ENCODE peak calls at places on chromosome 4, in seven cellular contexts. One of them, this sample, is unnamed.

GRCh38 chr4:5890063-5890727 is 2.7 kb downstream of the CRMP1 start:
- DNase-seq in Peyer's patch: no peak
- DNase-seq in gastrocnemius medialis: no peak
- DNase-seq in uterus: no peak
- DNase-seq in A549: peak
- DNase-seq in GM12878: no peak
- DNase-seq in HCT116: no peak
- DNase-seq in this sample: no peak

GRCh38 chr4:189001283-189001970 is 862.2 kb downstream of the TRIML1 start:
- DNase-seq in Peyer's patch: no peak
- DNase-seq in gastrocnemius medialis: no peak
- DNase-seq in uterus: no peak
- DNase-seq in A549: no peak
- DNase-seq in GM12878: no peak
- DNase-seq in HCT116: no peak
- DNase-seq in this sample: no peak

GRCh38 chr4:52038109-52038912 is at the start of gene SGCB:
- DNase-seq in Peyer's patch: peak
- DNase-seq in gastrocnemius medialis: peak
- DNase-seq in uterus: peak
- DNase-seq in A549: peak
- DNase-seq in GM12878: no peak
- DNase-seq in HCT116: no peak
- DNase-seq in this sample: peak

GRCh38 chr4:78432896-78433295 is 118.7 kb upstream of the ANXA3 start:
- DNase-seq in Peyer's patch: no peak
- DNase-seq in gastrocnemius medialis: no peak
- DNase-seq in uterus: no peak
- DNase-seq in A549: peak
- DNase-seq in GM12878: no peak
- DNase-seq in HCT116: no peak
- DNase-seq in this sample: no peak

GRCh38 chr4:126991965-126992364 is 640.8 kb upstream of the INTU start:
- DNase-seq in Peyer's patch: no peak
- DNase-seq in gastrocnemius medialis: no peak
- DNase-seq in uterus: no peak
- DNase-seq in A549: no peak
- DNase-seq in GM12878: no peak
- DNase-seq in HCT116: no peak
- DNase-seq in this sample: no peak

GRCh38 chr4:130808492-130808891 is 1712.5 kb downstream of the C4orf33 start:
- DNase-seq in Peyer's patch: no peak
- DNase-seq in gastrocnemius medialis: no peak
- DNase-seq in uterus: no peak
- DNase-seq in A549: peak
- DNase-seq in GM12878: no peak
- DNase-seq in HCT116: peak
- DNase-seq in this sample: no peak

GRCh38 chr4:76156635-76157034 is 8.4 kb upstream of the NUP54 start:
- DNase-seq in Peyer's patch: no peak
- DNase-seq in gastrocnemius medialis: no peak
- DNase-seq in uterus: no peak
- DNase-seq in A549: no peak
- DNase-seq in GM12878: no peak
- DNase-seq in HCT116: no peak
- DNase-seq in this sample: peak

GRCh38 chr4:6271701-6272465 is 2.2 kb downstream of the WFS1 start:
- DNase-seq in Peyer's patch: no peak
- DNase-seq in gastrocnemius medialis: peak
- DNase-seq in uterus: no peak
- DNase-seq in A549: no peak
- DNase-seq in GM12878: no peak
- DNase-seq in HCT116: no peak
- DNase-seq in this sample: no peak

GRCh38 chr4:138111462-138112000 is 130.6 kb downstream of the SLC7A11 start:
- DNase-seq in Peyer's patch: no peak
- DNase-seq in gastrocnemius medialis: no peak
- DNase-seq in uterus: no peak
- DNase-seq in A549: no peak
- DNase-seq in GM12878: no peak
- DNase-seq in HCT116: peak
- DNase-seq in this sample: no peak

GRCh38 chr4:37763164-37763444 is 63.4 kb upstream of the PGM2 start:
- DNase-seq in Peyer's patch: no peak
- DNase-seq in gastrocnemius medialis: no peak
- DNase-seq in uterus: no peak
- DNase-seq in A549: no peak
- DNase-seq in GM12878: no peak
- DNase-seq in HCT116: no peak
- DNase-seq in this sample: no peak

GRCh38 chr4:37765741-37766140 is 60.7 kb upstream of the PGM2 start:
- DNase-seq in Peyer's patch: no peak
- DNase-seq in gastrocnemius medialis: no peak
- DNase-seq in uterus: no peak
- DNase-seq in A549: no peak
- DNase-seq in GM12878: peak
- DNase-seq in HCT116: no peak
- DNase-seq in this sample: no peak

GRCh38 chr4:37762294-37763163 is 64.0 kb upstream of the PGM2 start:
- DNase-seq in Peyer's patch: no peak
- DNase-seq in gastrocnemius medialis: no peak
- DNase-seq in uterus: no peak
- DNase-seq in A549: no peak
- DNase-seq in GM12878: no peak
- DNase-seq in HCT116: peak
- DNase-seq in this sample: peak

GRCh38 chr4:37760840-37761239 is 65.6 kb upstream of the PGM2 start:
- DNase-seq in Peyer's patch: no peak
- DNase-seq in gastrocnemius medialis: no peak
- DNase-seq in uterus: peak
- DNase-seq in A549: no peak
- DNase-seq in GM12878: no peak
- DNase-seq in HCT116: no peak
- DNase-seq in this sample: no peak

DNA sequence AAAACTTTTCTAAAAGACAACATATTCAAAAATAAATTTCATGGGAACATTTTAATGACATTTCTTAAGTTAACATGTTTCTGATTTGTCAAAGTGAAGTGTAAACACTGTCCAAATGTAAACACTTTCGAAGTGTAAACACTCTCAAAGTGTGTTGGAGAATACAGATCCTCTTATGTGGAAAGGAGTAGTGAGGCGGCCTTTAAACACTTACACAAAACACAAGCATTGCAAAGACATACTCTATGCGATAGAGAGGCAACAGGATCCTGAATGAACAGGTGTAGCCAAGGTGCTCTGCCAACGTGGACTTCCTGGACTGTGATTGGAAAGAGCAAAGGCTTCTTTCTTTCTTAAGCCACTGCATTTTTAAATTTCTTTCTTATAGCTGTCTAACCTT is 62.7 kb upstream of the PGM2 start:
- DNase-seq in Peyer's patch: no peak
- DNase-seq in gastrocnemius medialis: no peak
- DNase-seq in uterus: no peak
- DNase-seq in A549: no peak
- DNase-seq in GM12878: no peak
- DNase-seq in HCT116: no peak
- DNase-seq in this sample: no peak
- TF ChIP-seq POLR2A in Peyer's patch: no peak
- TF ChIP-seq POLR2A in gastrocnemius medialis: no peak
- TF ChIP-seq POLR2A in uterus: no peak
- TF ChIP-seq POLR2A in A549: no peak
- TF ChIP-seq POLR2A in GM12878: no peak
- TF ChIP-seq POLR2A in HCT116: no peak
- TF ChIP-seq POLR2A in this sample: no peak

GRCh38 chr4:20253799-20254409 is 2.2 kb downstream of the SLIT2 start:
- DNase-seq in Peyer's patch: peak
- DNase-seq in gastrocnemius medialis: no peak
- DNase-seq in uterus: peak
- DNase-seq in A549: no peak
- DNase-seq in GM12878: no peak
- DNase-seq in HCT116: no peak
- DNase-seq in this sample: no peak

GRCh38 chr4:20252656-20253271 is 1.1 kb downstream of the SLIT2 start:
- DNase-seq in Peyer's patch: peak
- DNase-seq in gastrocnemius medialis: no peak
- DNase-seq in uterus: peak
- DNase-seq in A549: no peak
- DNase-seq in GM12878: no peak
- DNase-seq in HCT116: no peak
- DNase-seq in this sample: peak

GRCh38 chr4:20251061-20251795 is 477 bp upstream of the SLIT2 start:
- DNase-seq in Peyer's patch: no peak
- DNase-seq in gastrocnemius medialis: no peak
- DNase-seq in uterus: no peak
- DNase-seq in A549: no peak
- DNase-seq in GM12878: no peak
- DNase-seq in HCT116: no peak
- DNase-seq in this sample: no peak

GRCh38 chr4:20253272-20253798 is 1.6 kb downstream of the SLIT2 start:
- DNase-seq in Peyer's patch: no peak
- DNase-seq in gastrocnemius medialis: no peak
- DNase-seq in uterus: peak
- DNase-seq in A549: no peak
- DNase-seq in GM12878: no peak
- DNase-seq in HCT116: no peak
- DNase-seq in this sample: no peak

DNA sequence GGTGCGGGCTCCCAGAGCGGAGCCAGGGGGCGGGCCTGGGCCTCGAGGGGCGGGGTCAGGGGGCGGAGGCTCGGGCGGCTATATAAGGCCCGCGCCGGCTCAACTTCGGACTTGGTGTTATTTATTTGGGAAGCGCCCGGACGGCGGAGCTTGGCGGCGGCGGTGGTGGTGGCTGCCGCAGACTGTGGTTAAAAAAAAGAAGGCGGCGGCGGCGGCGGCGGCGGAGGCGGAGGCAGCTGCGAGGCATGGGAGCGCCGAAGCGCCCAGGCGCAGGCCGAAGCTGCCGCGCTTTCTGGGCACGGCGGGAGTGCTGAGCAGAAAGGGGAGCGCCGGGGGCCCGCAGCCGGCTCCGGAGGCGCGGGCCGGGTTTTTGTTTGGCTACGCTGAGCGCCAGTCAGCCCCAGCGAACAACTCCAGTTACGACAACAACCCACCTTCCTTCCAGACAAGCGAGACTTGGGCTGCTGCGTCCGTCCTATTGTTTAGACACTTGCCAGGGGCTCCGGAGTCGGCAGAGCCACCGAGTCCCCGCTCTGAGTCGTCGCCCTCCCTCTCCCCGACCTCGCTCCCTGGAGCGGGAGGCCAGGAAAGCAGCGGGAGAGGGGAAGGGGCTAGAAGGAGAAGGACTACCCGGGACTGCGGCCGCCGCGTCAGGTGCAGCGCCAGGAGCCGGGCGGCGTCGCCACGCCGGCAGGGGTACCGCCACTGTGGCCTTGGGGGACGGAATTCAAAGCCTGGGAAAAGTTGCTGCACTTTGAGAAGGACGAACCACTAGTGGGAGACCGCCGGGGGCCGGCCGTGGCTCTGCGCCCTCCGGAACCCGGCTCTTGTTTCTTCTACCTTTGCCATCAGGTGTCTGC is at the start of gene SLIT2:
- DNase-seq in Peyer's patch: peak
- DNase-seq in gastrocnemius medialis: peak
- DNase-seq in uterus: peak
- DNase-seq in A549: peak
- DNase-seq in GM12878: no peak
- DNase-seq in HCT116: peak
- DNase-seq in this sample: peak
- TF ChIP-seq POLR2A in Peyer's patch: no peak
- TF ChIP-seq POLR2A in gastrocnemius medialis: peak
- TF ChIP-seq POLR2A in uterus: peak
- TF ChIP-seq POLR2A in A549: no peak
- TF ChIP-seq POLR2A in GM12878: no peak
- TF ChIP-seq POLR2A in HCT116: no peak
- TF ChIP-seq POLR2A in this sample: no peak

DNA sequence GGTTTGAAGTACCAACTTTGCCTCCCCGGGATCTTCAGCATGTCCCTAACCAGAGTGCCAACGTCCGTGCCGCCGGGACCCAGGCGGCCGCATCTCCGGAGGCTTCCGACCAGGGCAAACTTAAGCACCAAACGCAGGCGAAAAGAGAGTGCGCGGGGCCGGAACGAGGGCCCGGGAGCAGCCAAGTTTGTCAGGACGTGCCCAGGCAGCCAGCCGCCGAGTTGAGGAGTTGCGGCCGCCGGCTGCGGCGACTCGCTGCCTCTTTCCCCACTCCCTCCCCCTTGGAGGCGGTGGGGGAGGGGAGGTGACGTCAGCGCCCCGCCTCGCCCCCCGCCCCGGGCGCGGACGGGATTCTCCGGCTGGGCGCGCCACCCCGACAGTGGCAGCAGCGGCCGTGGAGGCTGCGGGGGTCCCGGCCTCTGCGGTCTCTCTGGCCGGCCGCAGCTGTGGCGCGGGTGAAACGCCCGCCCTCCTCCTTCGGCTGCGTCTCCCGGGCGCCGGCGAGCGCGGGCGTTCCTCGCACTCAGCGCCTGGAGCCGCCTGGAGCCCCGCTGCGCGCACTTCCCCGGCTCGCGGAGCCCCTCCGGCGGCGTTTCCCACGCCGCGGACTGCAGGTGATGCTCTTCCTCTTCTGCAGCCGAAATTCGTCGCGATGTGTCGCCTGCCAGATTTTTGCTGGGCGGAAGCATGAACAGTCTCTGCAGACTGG is 2.9 kb upstream of the FAT1 start:
- DNase-seq in Peyer's patch: peak
- DNase-seq in gastrocnemius medialis: no peak
- DNase-seq in uterus: peak
- DNase-seq in A549: peak
- DNase-seq in GM12878: no peak
- DNase-seq in HCT116: peak
- DNase-seq in this sample: peak
- TF ChIP-seq POLR2A in Peyer's patch: peak
- TF ChIP-seq POLR2A in gastrocnemius medialis: peak
- TF ChIP-seq POLR2A in uterus: peak
- TF ChIP-seq POLR2A in A549: peak
- TF ChIP-seq POLR2A in GM12878: no peak
- TF ChIP-seq POLR2A in HCT116: no peak
- TF ChIP-seq POLR2A in this sample: no peak

GRCh38 chr4:122898370-122899150 is 23.8 kb downstream of the NUDT6 start:
- DNase-seq in Peyer's patch: no peak
- DNase-seq in gastrocnemius medialis: no peak
- DNase-seq in uterus: no peak
- DNase-seq in A549: peak
- DNase-seq in GM12878: no peak
- DNase-seq in HCT116: peak
- DNase-seq in this sample: no peak

GRCh38 chr4:122900314-122900713 is 22.1 kb downstream of the NUDT6 start:
- DNase-seq in Peyer's patch: no peak
- DNase-seq in gastrocnemius medialis: no peak
- DNase-seq in uterus: no peak
- DNase-seq in A549: no peak
- DNase-seq in GM12878: no peak
- DNase-seq in HCT116: no peak
- DNase-seq in this sample: no peak

GRCh38 chr4:122896270-122896669 is 26.1 kb downstream of the NUDT6 start:
- DNase-seq in Peyer's patch: no peak
- DNase-seq in gastrocnemius medialis: no peak
- DNase-seq in uterus: no peak
- DNase-seq in A549: no peak
- DNase-seq in GM12878: no peak
- DNase-seq in HCT116: no peak
- DNase-seq in this sample: no peak

GRCh38 chr4:122901621-122902020 is 20.8 kb downstream of the NUDT6 start:
- DNase-seq in Peyer's patch: no peak
- DNase-seq in gastrocnemius medialis: no peak
- DNase-seq in uterus: no peak
- DNase-seq in A549: no peak
- DNase-seq in GM12878: no peak
- DNase-seq in HCT116: no peak
- DNase-seq in this sample: no peak

GRCh38 chr4:122899682-122900081 is 22.7 kb downstream of the NUDT6 start:
- DNase-seq in Peyer's patch: no peak
- DNase-seq in gastrocnemius medialis: no peak
- DNase-seq in uterus: no peak
- DNase-seq in A549: no peak
- DNase-seq in GM12878: no peak
- DNase-seq in HCT116: no peak
- DNase-seq in this sample: no peak
- TF ChIP-seq POLR2A in Peyer's patch: no peak
- TF ChIP-seq POLR2A in gastrocnemius medialis: no peak
- TF ChIP-seq POLR2A in uterus: no peak
- TF ChIP-seq POLR2A in A549: no peak
- TF ChIP-seq POLR2A in GM12878: no peak
- TF ChIP-seq POLR2A in HCT116: no peak
- TF ChIP-seq POLR2A in this sample: no peak